ENCODE peak calls at places on chromosome 9, in seven cellular contexts. One of them, this sample, is unnamed.

GRCh38 chr9:110977259-110977709 is 61.0 kb downstream of the LPAR1 start:
- DNase-seq in cardiac muscle cell: peak; percentile 70
- DNase-seq in heart right ventricle: no peak
- DNase-seq in prostate gland: no peak
- DNase-seq in astrocyte: peak; percentile 80
- DNase-seq in DND-41: no peak
- DNase-seq in mammary epithelial cell: peak; percentile 90
- DNase-seq in this sample: peak; percentile 52

GRCh38 chr9:116842658-116843057 is 155.6 kb downstream of the TRIM32 start:
- DNase-seq in cardiac muscle cell: no peak
- DNase-seq in heart right ventricle: no peak
- DNase-seq in prostate gland: no peak
- DNase-seq in astrocyte: no peak
- DNase-seq in DND-41: no peak
- DNase-seq in mammary epithelial cell: peak; percentile 20
- DNase-seq in this sample: no peak

GRCh38 chr9:116572095-116572748 is 114.9 kb upstream of the TRIM32 start:
- DNase-seq in cardiac muscle cell: peak; percentile 96
- DNase-seq in heart right ventricle: peak; percentile 91
- DNase-seq in prostate gland: no peak
- DNase-seq in astrocyte: peak; percentile 46
- DNase-seq in DND-41: no peak
- DNase-seq in mammary epithelial cell: peak; percentile 48
- DNase-seq in this sample: peak; percentile 94

GRCh38 chr9:4196886-4197285 is 103.0 kb downstream of the GLIS3 start:
- DNase-seq in cardiac muscle cell: no peak
- DNase-seq in heart right ventricle: no peak
- DNase-seq in prostate gland: no peak
- DNase-seq in astrocyte: peak; percentile 20
- DNase-seq in DND-41: peak; percentile 13
- DNase-seq in mammary epithelial cell: peak; percentile 28
- DNase-seq in this sample: no peak

GRCh38 chr9:107750741-107751521 is 261.4 kb upstream of the KLF4 start:
- DNase-seq in cardiac muscle cell: peak; percentile 98
- DNase-seq in heart right ventricle: peak; percentile 74
- DNase-seq in prostate gland: peak; percentile 86
- DNase-seq in astrocyte: peak; percentile 98
- DNase-seq in DND-41: no peak
- DNase-seq in mammary epithelial cell: peak; percentile 95
- DNase-seq in this sample: peak; percentile 59

GRCh38 chr9:19156026-19156474 is 28.8 kb upstream of the PLIN2 start:
- DNase-seq in cardiac muscle cell: no peak
- DNase-seq in heart right ventricle: no peak
- DNase-seq in prostate gland: no peak
- DNase-seq in astrocyte: no peak
- DNase-seq in DND-41: peak; percentile 44
- DNase-seq in mammary epithelial cell: no peak
- DNase-seq in this sample: no peak

GRCh38 chr9:89633920-89634319 is 29.1 kb downstream of the GADD45G start:
- DNase-seq in cardiac muscle cell: no peak
- DNase-seq in heart right ventricle: no peak
- DNase-seq in prostate gland: no peak
- DNase-seq in astrocyte: no peak
- DNase-seq in DND-41: no peak
- DNase-seq in mammary epithelial cell: no peak
- DNase-seq in this sample: no peak

GRCh38 chr9:126719677-126720435 is 85.0 kb upstream of the ZBTB43 start:
- DNase-seq in cardiac muscle cell: peak; percentile 85
- DNase-seq in heart right ventricle: peak; percentile 72
- DNase-seq in prostate gland: peak; percentile 36
- DNase-seq in astrocyte: peak; percentile 66
- DNase-seq in DND-41: peak; percentile 89
- DNase-seq in mammary epithelial cell: peak; percentile 72
- DNase-seq in this sample: peak; percentile 84

GRCh38 chr9:115978739-115979138 is 174.9 kb upstream of the PAPPA start:
- DNase-seq in cardiac muscle cell: peak; percentile 67
- DNase-seq in heart right ventricle: no peak
- DNase-seq in prostate gland: no peak
- DNase-seq in astrocyte: peak; percentile 54
- DNase-seq in DND-41: no peak
- DNase-seq in mammary epithelial cell: no peak
- DNase-seq in this sample: peak; percentile 14

GRCh38 chr9:682633-683508 is 158.6 kb upstream of the DMRT1 start:
- DNase-seq in cardiac muscle cell: peak; percentile 42
- DNase-seq in heart right ventricle: no peak
- DNase-seq in prostate gland: no peak
- DNase-seq in astrocyte: peak; percentile 65
- DNase-seq in DND-41: no peak
- DNase-seq in mammary epithelial cell: peak; percentile 67
- DNase-seq in this sample: peak; percentile 83

GRCh38 chr9:684055-684949 is 157.2 kb upstream of the DMRT1 start:
- DNase-seq in cardiac muscle cell: peak; percentile 50
- DNase-seq in heart right ventricle: no peak
- DNase-seq in prostate gland: peak; percentile 43
- DNase-seq in astrocyte: peak; percentile 88
- DNase-seq in DND-41: no peak
- DNase-seq in mammary epithelial cell: peak; percentile 88
- DNase-seq in this sample: no peak

GRCh38 chr9:686381-686813 is 155.1 kb upstream of the DMRT1 start:
- DNase-seq in cardiac muscle cell: peak; percentile 37
- DNase-seq in heart right ventricle: no peak
- DNase-seq in prostate gland: peak; percentile 56
- DNase-seq in astrocyte: peak; percentile 67
- DNase-seq in DND-41: no peak
- DNase-seq in mammary epithelial cell: peak; percentile 92
- DNase-seq in this sample: no peak

GRCh38 chr9:683509-684021 is 157.9 kb upstream of the DMRT1 start:
- DNase-seq in cardiac muscle cell: no peak
- DNase-seq in heart right ventricle: no peak
- DNase-seq in prostate gland: no peak
- DNase-seq in astrocyte: no peak
- DNase-seq in DND-41: no peak
- DNase-seq in mammary epithelial cell: no peak
- DNase-seq in this sample: no peak

DNA sequence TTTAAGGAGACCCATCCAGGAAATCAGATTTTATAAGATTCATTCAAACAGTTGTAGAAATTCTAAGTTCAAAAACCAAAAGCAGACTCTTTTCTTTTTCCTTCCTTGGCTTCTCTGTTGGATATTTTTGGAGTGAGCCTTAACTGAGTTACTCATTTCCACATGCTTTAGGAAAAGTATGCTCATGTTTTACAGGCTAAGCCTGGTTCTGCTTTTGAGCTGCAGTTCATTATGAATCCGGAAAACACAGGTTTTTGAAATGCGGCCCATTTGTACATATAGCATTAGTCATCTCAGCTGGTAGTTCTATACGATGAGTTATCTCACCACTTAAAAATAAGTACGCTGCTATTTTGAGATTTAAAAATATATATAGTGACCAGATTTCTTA is 156.6 kb upstream of the DMRT1 start:
- DNase-seq in cardiac muscle cell: peak; percentile 56
- DNase-seq in heart right ventricle: no peak
- DNase-seq in prostate gland: no peak
- DNase-seq in astrocyte: peak; percentile 76
- DNase-seq in DND-41: no peak
- DNase-seq in mammary epithelial cell: peak; percentile 87
- DNase-seq in this sample: no peak
- H3K27ac ChIP-seq in cardiac muscle cell: no peak overlapping the region
- H3K27ac ChIP-seq in heart right ventricle: peak overlapping the region; percentile 71
- H3K27ac ChIP-seq in prostate gland: peak overlapping the region; percentile 65
- H3K27ac ChIP-seq in astrocyte: peak overlapping the region; percentile 96
- H3K27ac ChIP-seq in DND-41: no peak overlapping the region
- H3K27ac ChIP-seq in mammary epithelial cell: peak overlapping the region; percentile 99
- H3K27ac ChIP-seq in this sample: no peak overlapping the region

GRCh38 chr9:105245720-105246161 is 1.3 kb downstream of the SLC44A1 start:
- DNase-seq in cardiac muscle cell: no peak
- DNase-seq in heart right ventricle: no peak
- DNase-seq in prostate gland: no peak
- DNase-seq in astrocyte: no peak
- DNase-seq in DND-41: no peak
- DNase-seq in mammary epithelial cell: no peak
- DNase-seq in this sample: no peak
- H3K4me1 ChIP-seq in cardiac muscle cell: peaks cover 41% of the 10 kb centered on the region
- H3K4me1 ChIP-seq in heart right ventricle: peaks cover 8% of the 10 kb centered on the region
- H3K4me1 ChIP-seq in prostate gland: no peaks in the 10 kb centered on the region
- H3K4me1 ChIP-seq in astrocyte: peaks cover 16% of the 10 kb centered on the region
- H3K4me1 ChIP-seq in DND-41: peaks cover 40% of the 10 kb centered on the region
- H3K4me1 ChIP-seq in mammary epithelial cell: peaks cover 7% of the 10 kb centered on the region
- H3K4me1 ChIP-seq in this sample: peaks cover 15% of the 10 kb centered on the region

GRCh38 chr9:14155237-14155636 is 158.7 kb downstream of the NFIB start:
- DNase-seq in cardiac muscle cell: no peak
- DNase-seq in heart right ventricle: no peak
- DNase-seq in prostate gland: no peak
- DNase-seq in astrocyte: no peak
- DNase-seq in DND-41: no peak
- DNase-seq in mammary epithelial cell: peak; percentile 65
- DNase-seq in this sample: no peak
- H3K27ac ChIP-seq in cardiac muscle cell: no peak overlapping the region
- H3K27ac ChIP-seq in heart right ventricle: no peak overlapping the region
- H3K27ac ChIP-seq in prostate gland: no peak overlapping the region
- H3K27ac ChIP-seq in astrocyte: no peak overlapping the region
- H3K27ac ChIP-seq in DND-41: no peak overlapping the region
- H3K27ac ChIP-seq in mammary epithelial cell: peak overlapping the region; percentile 33
- H3K27ac ChIP-seq in this sample: no peak overlapping the region

DNA sequence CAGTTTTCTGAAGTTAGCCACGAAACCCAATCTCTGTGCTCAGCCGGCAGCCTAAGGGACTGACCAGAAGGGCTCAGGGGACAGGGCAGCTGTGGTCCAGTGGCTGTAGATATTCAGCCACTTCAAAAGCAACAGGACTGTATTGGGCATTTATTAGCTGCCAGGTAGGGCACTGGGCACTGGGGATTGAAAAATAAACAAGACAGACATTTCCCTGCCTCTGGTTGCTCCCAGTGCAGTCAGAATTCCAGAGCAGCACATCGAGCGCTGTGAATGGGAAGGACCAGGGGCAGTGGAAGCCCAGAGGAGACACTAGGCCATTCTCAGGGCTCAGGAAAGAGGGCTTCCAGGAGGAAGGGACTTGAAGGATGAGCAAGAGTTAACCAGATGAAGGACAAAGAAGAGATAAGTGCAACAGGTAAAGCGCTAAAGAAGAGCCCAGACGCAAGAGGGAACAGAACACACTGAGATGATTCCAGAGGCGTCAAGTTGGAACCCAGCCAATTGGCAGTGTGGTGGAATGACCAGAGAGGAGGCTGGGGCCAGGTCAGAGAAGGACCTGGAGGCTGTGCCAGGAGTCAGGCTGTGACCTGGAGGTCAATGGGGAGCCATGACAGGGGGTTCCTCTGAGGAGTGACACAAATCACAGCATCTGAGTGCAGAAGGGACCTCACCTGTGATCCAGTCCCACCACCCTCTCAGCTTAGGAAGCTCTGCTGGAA is 122.5 kb upstream of the ZNF618 start:
- DNase-seq in cardiac muscle cell: no peak
- DNase-seq in heart right ventricle: no peak
- DNase-seq in prostate gland: no peak
- DNase-seq in astrocyte: no peak
- DNase-seq in DND-41: no peak
- DNase-seq in mammary epithelial cell: no peak
- DNase-seq in this sample: no peak
- H3K4me1 ChIP-seq in cardiac muscle cell: no peaks in the 10 kb centered on the region
- H3K4me1 ChIP-seq in heart right ventricle: no peaks in the 10 kb centered on the region
- H3K4me1 ChIP-seq in prostate gland: no peaks in the 10 kb centered on the region
- H3K4me1 ChIP-seq in astrocyte: peaks cover 4% of the 10 kb centered on the region
- H3K4me1 ChIP-seq in DND-41: no peaks in the 10 kb centered on the region
- H3K4me1 ChIP-seq in mammary epithelial cell: no peaks in the 10 kb centered on the region
- H3K4me1 ChIP-seq in this sample: peaks cover 3% of the 10 kb centered on the region

GRCh38 chr9:68950689-68951088 is 63.2 kb downstream of the PRKACG start:
- DNase-seq in cardiac muscle cell: no peak
- DNase-seq in heart right ventricle: no peak
- DNase-seq in prostate gland: no peak
- DNase-seq in astrocyte: no peak
- DNase-seq in DND-41: no peak
- DNase-seq in mammary epithelial cell: no peak
- DNase-seq in this sample: no peak

GRCh38 chr9:68950188-68950587 is 63.7 kb downstream of the PRKACG start:
- DNase-seq in cardiac muscle cell: no peak
- DNase-seq in heart right ventricle: no peak
- DNase-seq in prostate gland: no peak
- DNase-seq in astrocyte: no peak
- DNase-seq in DND-41: no peak
- DNase-seq in mammary epithelial cell: no peak
- DNase-seq in this sample: no peak

GRCh38 chr9:68947015-68947414 is 66.9 kb downstream of the PRKACG start:
- DNase-seq in cardiac muscle cell: no peak
- DNase-seq in heart right ventricle: no peak
- DNase-seq in prostate gland: no peak
- DNase-seq in astrocyte: no peak
- DNase-seq in DND-41: no peak
- DNase-seq in mammary epithelial cell: no peak
- DNase-seq in this sample: no peak

GRCh38 chr9:68947842-68948569 is 65.9 kb downstream of the PRKACG start:
- DNase-seq in cardiac muscle cell: no peak
- DNase-seq in heart right ventricle: no peak
- DNase-seq in prostate gland: no peak
- DNase-seq in astrocyte: no peak
- DNase-seq in DND-41: no peak
- DNase-seq in mammary epithelial cell: no peak
- DNase-seq in this sample: no peak

GRCh38 chr9:68949271-68950000 is 64.5 kb downstream of the PRKACG start:
- DNase-seq in cardiac muscle cell: peak; percentile 27
- DNase-seq in heart right ventricle: no peak
- DNase-seq in prostate gland: peak; percentile 41
- DNase-seq in astrocyte: no peak
- DNase-seq in DND-41: no peak
- DNase-seq in mammary epithelial cell: peak; percentile 30
- DNase-seq in this sample: peak; percentile 29
- H3K27ac ChIP-seq in cardiac muscle cell: no peak overlapping the region
- H3K27ac ChIP-seq in heart right ventricle: no peak overlapping the region
- H3K27ac ChIP-seq in prostate gland: no peak overlapping the region
- H3K27ac ChIP-seq in astrocyte: no peak overlapping the region
- H3K27ac ChIP-seq in DND-41: no peak overlapping the region
- H3K27ac ChIP-seq in mammary epithelial cell: no peak overlapping the region
- H3K27ac ChIP-seq in this sample: no peak overlapping the region

This sample was measured in pancreas.